ENCODE peak calls at places on chromosomes 2 and 18, in seven cellular contexts. One of them, this sample, is unnamed.

GRCh38 chr2:9639000-9639602 is 8.3 kb upstream of the YWHAQ start:
- DNase-seq in kidney: no peak
- DNase-seq in lower lobe of right lung: no peak
- DNase-seq in tibial nerve: no peak
- DNase-seq in A549: no peak
- DNase-seq in GM12865: no peak
- DNase-seq in endothelial cell: no peak
- DNase-seq in this sample: no peak

GRCh38 chr2:158071018-158071417 is 30.7 kb upstream of the UPP2 start:
- DNase-seq in kidney: no peak
- DNase-seq in lower lobe of right lung: no peak
- DNase-seq in tibial nerve: no peak
- DNase-seq in A549: no peak
- DNase-seq in GM12865: no peak
- DNase-seq in endothelial cell: no peak
- DNase-seq in this sample: no peak

GRCh38 chr2:120223034-120223912 is at the start of gene TMEM185B:
- DNase-seq in kidney: peak; percentile 97
- DNase-seq in lower lobe of right lung: peak; percentile 91
- DNase-seq in tibial nerve: peak; percentile 81
- DNase-seq in A549: peak; percentile 91
- DNase-seq in GM12865: peak; percentile 93
- DNase-seq in endothelial cell: peak; percentile 85
- DNase-seq in this sample: no peak

GRCh38 chr2:241272298-241272721 is 43.2 kb downstream of the HDLBP start:
- DNase-seq in kidney: peak; percentile 88
- DNase-seq in lower lobe of right lung: peak; percentile 74
- DNase-seq in tibial nerve: no peak
- DNase-seq in A549: peak; percentile 19
- DNase-seq in GM12865: peak; percentile 52
- DNase-seq in endothelial cell: peak; percentile 51
- DNase-seq in this sample: no peak

GRCh38 chr2:7691961-7692656 is 774.9 kb downstream of the RNF144A start:
- DNase-seq in kidney: no peak
- DNase-seq in lower lobe of right lung: no peak
- DNase-seq in tibial nerve: no peak
- DNase-seq in A549: no peak
- DNase-seq in GM12865: no peak
- DNase-seq in endothelial cell: no peak
- DNase-seq in this sample: no peak

GRCh38 chr2:191656389-191656788 is 21.5 kb upstream of the NABP1 start:
- DNase-seq in kidney: no peak
- DNase-seq in lower lobe of right lung: no peak
- DNase-seq in tibial nerve: no peak
- DNase-seq in A549: no peak
- DNase-seq in GM12865: no peak
- DNase-seq in endothelial cell: no peak
- DNase-seq in this sample: no peak

GRCh38 chr2:118706371-118706770 is 141.1 kb downstream of the EN1 start:
- DNase-seq in kidney: no peak
- DNase-seq in lower lobe of right lung: no peak
- DNase-seq in tibial nerve: no peak
- DNase-seq in A549: no peak
- DNase-seq in GM12865: no peak
- DNase-seq in endothelial cell: no peak
- DNase-seq in this sample: no peak

GRCh38 chr2:240589850-240590525 is 3.5 kb downstream of the CAPN10 start:
- DNase-seq in kidney: peak; percentile 80
- DNase-seq in lower lobe of right lung: peak; percentile 24
- DNase-seq in tibial nerve: no peak
- DNase-seq in A549: no peak
- DNase-seq in GM12865: no peak
- DNase-seq in endothelial cell: no peak
- DNase-seq in this sample: peak; percentile 43

GRCh38 chr2:8531481-8531880 is 150.4 kb upstream of the ID2 start:
- DNase-seq in kidney: no peak
- DNase-seq in lower lobe of right lung: no peak
- DNase-seq in tibial nerve: no peak
- DNase-seq in A549: no peak
- DNase-seq in GM12865: no peak
- DNase-seq in endothelial cell: no peak
- DNase-seq in this sample: no peak

GRCh38 chr2:65918760-65919187 is 486.4 kb upstream of the SPRED2 start:
- DNase-seq in kidney: no peak
- DNase-seq in lower lobe of right lung: no peak
- DNase-seq in tibial nerve: no peak
- DNase-seq in A549: no peak
- DNase-seq in GM12865: no peak
- DNase-seq in endothelial cell: no peak
- DNase-seq in this sample: no peak

GRCh38 chr2:26033270-26033768 is 565 bp upstream of the RAB10 start:
- DNase-seq in kidney: no peak
- DNase-seq in lower lobe of right lung: peak; percentile 90
- DNase-seq in tibial nerve: no peak
- DNase-seq in A549: peak; percentile 92
- DNase-seq in GM12865: peak; percentile 86
- DNase-seq in endothelial cell: peak; percentile 70
- DNase-seq in this sample: peak; percentile 94

GRCh38 chr18:22829781-22830180 is 103.3 kb upstream of the RBBP8 start:
- DNase-seq in kidney: no peak
- DNase-seq in lower lobe of right lung: no peak
- DNase-seq in tibial nerve: no peak
- DNase-seq in A549: no peak
- DNase-seq in GM12865: no peak
- DNase-seq in endothelial cell: no peak
- DNase-seq in this sample: no peak

GRCh38 chr18:49959176-49959575 is 145.8 kb upstream of the ACAA2 start:
- DNase-seq in kidney: no peak
- DNase-seq in lower lobe of right lung: no peak
- DNase-seq in tibial nerve: no peak
- DNase-seq in A549: no peak
- DNase-seq in GM12865: peak; percentile 61
- DNase-seq in endothelial cell: no peak
- DNase-seq in this sample: no peak

GRCh38 chr2:138632066-138632465 is 130.5 kb downstream of the SPOPL start:
- DNase-seq in kidney: no peak
- DNase-seq in lower lobe of right lung: no peak
- DNase-seq in tibial nerve: no peak
- DNase-seq in A549: no peak
- DNase-seq in GM12865: no peak
- DNase-seq in endothelial cell: no peak
- DNase-seq in this sample: no peak

GRCh38 chr2:241035142-241035817 is 36.9 kb downstream of the SNED1 start:
- DNase-seq in kidney: peak; percentile 71
- DNase-seq in lower lobe of right lung: no peak
- DNase-seq in tibial nerve: no peak
- DNase-seq in A549: no peak
- DNase-seq in GM12865: no peak
- DNase-seq in endothelial cell: no peak
- DNase-seq in this sample: no peak

GRCh38 chr2:197464180-197464579 is 10.8 kb downstream of the COQ10B start:
- DNase-seq in kidney: no peak
- DNase-seq in lower lobe of right lung: no peak
- DNase-seq in tibial nerve: no peak
- DNase-seq in A549: no peak
- DNase-seq in GM12865: no peak
- DNase-seq in endothelial cell: no peak
- DNase-seq in this sample: no peak

GRCh38 chr2:86625096-86625495 is 1.4 kb upstream of the RNF103 start:
- DNase-seq in kidney: no peak
- DNase-seq in lower lobe of right lung: no peak
- DNase-seq in tibial nerve: no peak
- DNase-seq in A549: no peak
- DNase-seq in GM12865: no peak
- DNase-seq in endothelial cell: no peak
- DNase-seq in this sample: no peak

GRCh38 chr2:174224665-174225288 is 23.6 kb downstream of the OLA1 start:
- DNase-seq in kidney: no peak
- DNase-seq in lower lobe of right lung: no peak
- DNase-seq in tibial nerve: no peak
- DNase-seq in A549: no peak
- DNase-seq in GM12865: no peak
- DNase-seq in endothelial cell: no peak
- DNase-seq in this sample: no peak

GRCh38 chr2:129862668-129863067 is 116.8 kb upstream of the RAB6C start:
- DNase-seq in kidney: no peak
- DNase-seq in lower lobe of right lung: no peak
- DNase-seq in tibial nerve: no peak
- DNase-seq in A549: no peak
- DNase-seq in GM12865: no peak
- DNase-seq in endothelial cell: no peak
- DNase-seq in this sample: no peak

GRCh38 chr2:223439184-223439583 is 163.0 kb downstream of the SCG2 start:
- DNase-seq in kidney: no peak
- DNase-seq in lower lobe of right lung: no peak
- DNase-seq in tibial nerve: no peak
- DNase-seq in A549: no peak
- DNase-seq in GM12865: no peak
- DNase-seq in endothelial cell: no peak
- DNase-seq in this sample: no peak

GRCh38 chr2:154692927-154693326 is 5.6 kb upstream of the KCNJ3 start:
- DNase-seq in kidney: no peak
- DNase-seq in lower lobe of right lung: no peak
- DNase-seq in tibial nerve: no peak
- DNase-seq in A549: no peak
- DNase-seq in GM12865: no peak
- DNase-seq in endothelial cell: no peak
- DNase-seq in this sample: no peak

DNA sequence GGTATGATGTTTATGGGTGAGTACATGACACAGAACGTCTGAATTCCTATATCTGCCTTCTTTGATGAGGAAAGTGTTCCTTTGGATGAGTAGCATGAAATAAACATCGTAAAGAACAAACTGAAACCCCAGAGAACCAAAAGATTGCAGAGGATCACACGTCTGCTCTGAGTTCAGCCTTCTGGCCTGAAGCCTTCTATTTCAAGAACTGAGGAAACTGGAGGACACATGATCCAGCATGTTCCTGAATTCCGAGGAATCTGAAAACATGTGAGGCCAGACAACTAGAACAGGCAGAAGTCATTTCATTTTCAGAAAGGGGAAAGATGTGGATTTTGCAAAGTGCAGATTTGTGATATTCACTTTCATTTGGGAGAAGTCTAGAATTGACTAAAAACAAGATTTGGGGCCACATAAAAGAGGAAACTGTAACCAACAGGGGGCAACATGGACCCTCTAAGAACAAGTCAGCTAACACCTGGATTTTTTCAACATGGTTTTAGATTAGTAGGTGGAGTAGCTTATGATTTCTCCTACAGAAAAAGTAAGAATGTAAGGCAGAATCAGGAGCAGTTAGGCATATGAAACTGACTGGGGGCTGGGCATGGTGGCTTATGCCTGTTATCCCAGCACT is 8.3 kb downstream of the SULT6B1 start:
- DNase-seq in kidney: no peak
- DNase-seq in lower lobe of right lung: no peak
- DNase-seq in tibial nerve: no peak
- DNase-seq in A549: no peak
- DNase-seq in GM12865: peak; percentile 21
- DNase-seq in endothelial cell: no peak
- DNase-seq in this sample: no peak
- TF ChIP-seq CTCF in kidney: no peak
- TF ChIP-seq CTCF in lower lobe of right lung: no peak
- TF ChIP-seq CTCF in tibial nerve: no peak
- TF ChIP-seq CTCF in A549: no peak
- TF ChIP-seq CTCF in GM12865: peak; percentile 14
- TF ChIP-seq CTCF in endothelial cell: no peak
- TF ChIP-seq CTCF in this sample: no peak

GRCh38 chr2:52128081-52128480 is 1096.1 kb upstream of the NRXN1 start:
- DNase-seq in kidney: no peak
- DNase-seq in lower lobe of right lung: no peak
- DNase-seq in tibial nerve: no peak
- DNase-seq in A549: no peak
- DNase-seq in GM12865: no peak
- DNase-seq in endothelial cell: no peak
- DNase-seq in this sample: no peak

GRCh38 chr2:52127527-52127926 is 1095.6 kb upstream of the NRXN1 start:
- DNase-seq in kidney: no peak
- DNase-seq in lower lobe of right lung: no peak
- DNase-seq in tibial nerve: no peak
- DNase-seq in A549: no peak
- DNase-seq in GM12865: no peak
- DNase-seq in endothelial cell: no peak
- DNase-seq in this sample: no peak
- TF ChIP-seq CTCF in kidney: no peak
- TF ChIP-seq CTCF in lower lobe of right lung: no peak
- TF ChIP-seq CTCF in tibial nerve: no peak
- TF ChIP-seq CTCF in A549: no peak
- TF ChIP-seq CTCF in GM12865: no peak
- TF ChIP-seq CTCF in endothelial cell: no peak
- TF ChIP-seq CTCF in this sample: no peak

GRCh38 chr2:43142921-43143438 is 83.4 kb downstream of the ZFP36L2 start:
- DNase-seq in kidney: peak; percentile 63
- DNase-seq in lower lobe of right lung: no peak
- DNase-seq in tibial nerve: no peak
- DNase-seq in A549: peak; percentile 68
- DNase-seq in GM12865: peak; percentile 53
- DNase-seq in endothelial cell: no peak
- DNase-seq in this sample: peak; percentile 57
- TF ChIP-seq CTCF in kidney: no peak
- TF ChIP-seq CTCF in lower lobe of right lung: no peak
- TF ChIP-seq CTCF in tibial nerve: no peak
- TF ChIP-seq CTCF in A549: no peak
- TF ChIP-seq CTCF in GM12865: no peak
- TF ChIP-seq CTCF in endothelial cell: no peak
- TF ChIP-seq CTCF in this sample: no peak

GRCh38 chr18:79545714-79546113 is 133.9 kb upstream of the CTDP1 start:
- DNase-seq in kidney: peak; percentile 46
- DNase-seq in lower lobe of right lung: peak; percentile 42
- DNase-seq in tibial nerve: no peak
- DNase-seq in A549: no peak
- DNase-seq in GM12865: no peak
- DNase-seq in endothelial cell: no peak
- DNase-seq in this sample: peak; percentile 86
- TF ChIP-seq CTCF in kidney: no peak
- TF ChIP-seq CTCF in lower lobe of right lung: no peak
- TF ChIP-seq CTCF in tibial nerve: no peak
- TF ChIP-seq CTCF in A549: no peak
- TF ChIP-seq CTCF in GM12865: no peak
- TF ChIP-seq CTCF in endothelial cell: no peak
- TF ChIP-seq CTCF in this sample: no peak

This sample was measured in chondrocyte.